ENCODE peak calls at places on chromosomes 6 and 20, in ten cellular contexts. V is left ventricle myocardium inferior, Z is endodermal cell, O is NCI-H460, H is astrocyte of the spinal cord, U is upper lobe of right lung, C is small intestine, P is HEK293T, A is ureter, G is brain microvascular endothelial cell. T is an unnamed sample.

GRCh38 chr20:10519361-10520048 is 84.4 kb downstream of the SLX4IP start:
- DNase-seq in V (no peak), Z (no peak), O (no peak), H (peak), U (no peak), C (peak), P (no peak), A (no peak), G (peak), T (peak)

GRCh38 chr20:36467076-36467999 is 74.0 kb upstream of the MYL9 start:
- DNase-seq in V (peak), Z (no peak), O (no peak), H (peak), U (no peak), C (peak), P (no peak), A (peak), G (no peak), T (peak)

GRCh38 chr6:124002377-124003081 is 198.9 kb downstream of the NKAIN2 start:
- DNase-seq in V (no peak), Z (no peak), O (no peak), H (peak), U (no peak), C (no peak), P (no peak), A (no peak), G (no peak), T (peak)

GRCh38 chr20:49660912-49661311 is 52.8 kb downstream of the B4GALT5 start:
- DNase-seq in V (no peak), Z (no peak), O (no peak), H (no peak), U (no peak), C (no peak), P (no peak), A (no peak), G (no peak), T (no peak)

GRCh38 chr6:132483779-132484679 is 28.9 kb downstream of the STX7 start:
- DNase-seq in V (no peak), Z (peak), O (peak), H (peak), U (no peak), C (peak), P (peak), A (no peak), G (peak), T (peak)

GRCh38 chr20:54429364-54429763 is 46.0 kb upstream of the DOK5 start:
- DNase-seq in V (no peak), Z (no peak), O (no peak), H (no peak), U (no peak), C (no peak), P (no peak), A (no peak), G (no peak), T (peak)

GRCh38 chr6:16157909-16158308 is 29.0 kb downstream of the MYLIP start:
- DNase-seq in V (peak), Z (no peak), O (no peak), H (no peak), U (no peak), C (no peak), P (no peak), A (no peak), G (no peak), T (no peak)

GRCh38 chr6:144647971-144648651 is 363.0 kb downstream of the UTRN start:
- DNase-seq in V (no peak), Z (no peak), O (no peak), H (no peak), U (no peak), C (no peak), P (no peak), A (no peak), G (no peak), T (no peak)

GRCh38 chr6:165767228-165767627 is 104.2 kb upstream of the PDE10A start:
- DNase-seq in V (no peak), Z (no peak), O (no peak), H (peak), U (no peak), C (no peak), P (no peak), A (no peak), G (peak), T (peak)

GRCh38 chr20:53706511-53707031 is 112.9 kb upstream of the ZNF217 start:
- DNase-seq in V (no peak), Z (no peak), O (no peak), H (peak), U (no peak), C (no peak), P (no peak), A (no peak), G (peak), T (peak)

GRCh38 chr20:17995967-17996819 is 27.4 kb downstream of the MGME1 start:
- DNase-seq in V (no peak), Z (peak), O (peak), H (peak), U (no peak), C (peak), P (peak), A (peak), G (peak), T (peak)

GRCh38 chr20:19692685-19693119 is 65.4 kb upstream of the RIN2 start:
- DNase-seq in V (peak), Z (peak), O (peak), H (peak), U (peak), C (peak), P (peak), A (peak), G (peak), T (peak)

GRCh38 chr20:55186228-55186627 is 710.8 kb downstream of the DOK5 start:
- DNase-seq in V (no peak), Z (no peak), O (no peak), H (no peak), U (no peak), C (no peak), P (no peak), A (no peak), G (no peak), T (no peak)

GRCh38 chr6:34472425-34472824 is 6.5 kb downstream of the PACSIN1 start:
- DNase-seq in V (no peak), Z (no peak), O (no peak), H (no peak), U (no peak), C (no peak), P (no peak), A (no peak), G (no peak), T (no peak)

GRCh38 chr20:32067234-32067821 is 15.3 kb downstream of the HCK start:
- DNase-seq in V (no peak), Z (no peak), O (no peak), H (peak), U (no peak), C (no peak), P (no peak), A (no peak), G (peak), T (peak)

GRCh38 chr6:130560231-130560630 is 194.4 kb downstream of the TMEM200A start:
- DNase-seq in V (no peak), Z (no peak), O (no peak), H (peak), U (no peak), C (no peak), P (no peak), A (no peak), G (peak), T (peak)

GRCh38 chr6:42331019-42331418 is 113.4 kb upstream of the MRPS10 start:
- DNase-seq in V (no peak), Z (no peak), O (no peak), H (no peak), U (no peak), C (no peak), P (no peak), A (no peak), G (no peak), T (no peak)

GRCh38 chr6:40436685-40437604 is 150.2 kb downstream of the LRFN2 start:
- DNase-seq in V (no peak), Z (no peak), O (no peak), H (peak), U (no peak), C (peak), P (no peak), A (no peak), G (peak), T (peak)

GRCh38 chr6:156600678-156601077 is 176.5 kb upstream of the ARID1B start:
- DNase-seq in V (no peak), Z (no peak), O (no peak), H (no peak), U (no peak), C (no peak), P (no peak), A (no peak), G (no peak), T (no peak)

GRCh38 chr6:164345856-164346496 is 931.5 kb downstream of the QKI start:
- DNase-seq in V (no peak), Z (no peak), O (no peak), H (no peak), U (no peak), C (no peak), P (no peak), A (no peak), G (no peak), T (peak)

GRCh38 chr20:61525781-61526431 is 273.8 kb downstream of the CDH4 start:
- DNase-seq in V (no peak), Z (no peak), O (no peak), H (no peak), U (no peak), C (no peak), P (no peak), A (no peak), G (no peak), T (peak)

GRCh38 chr6:5398530-5398929 is 137.2 kb downstream of the FARS2 start:
- DNase-seq in V (no peak), Z (no peak), O (peak), H (peak), U (no peak), C (peak), P (peak), A (no peak), G (peak), T (peak)

GRCh38 chr20:16691381-16691780 is 38.4 kb upstream of the SNRPB2 start:
- DNase-seq in V (no peak), Z (no peak), O (no peak), H (no peak), U (no peak), C (no peak), P (no peak), A (no peak), G (no peak), T (no peak)

GRCh38 chr6:84551797-84552196 is 212.6 kb downstream of the TBX18 start:
- DNase-seq in V (no peak), Z (no peak), O (no peak), H (no peak), U (no peak), C (no peak), P (no peak), A (no peak), G (no peak), T (no peak)

GRCh38 chr6:166664135-166664534 is 37.1 kb upstream of the RPS6KA2 start:
- DNase-seq in V (no peak), Z (no peak), O (no peak), H (peak), U (no peak), C (peak), P (no peak), A (no peak), G (peak), T (no peak)

GRCh38 chr6:130020106-130020851 is 1.9 kb downstream of the L3MBTL3 start:
- DNase-seq in V (peak), Z (peak), O (no peak), H (peak), U (peak), C (peak), P (peak), A (peak), G (no peak), T (peak)

GRCh38 chr6:14178083-14178445 is 60.5 kb downstream of the CD83 start:
- DNase-seq in V (no peak), Z (no peak), O (no peak), H (no peak), U (no peak), C (no peak), P (no peak), A (no peak), G (no peak), T (no peak)

GRCh38 chr6:110999634-111000270 is 17.9 kb downstream of the RPF2 start:
- DNase-seq in V (no peak), Z (no peak), O (peak), H (peak), U (no peak), C (peak), P (no peak), A (no peak), G (no peak), T (peak)

GRCh38 chr20:31869942-31870702 is at the start of the genes DUSP15 and TTLL9:
- DNase-seq in V (peak), Z (peak), O (no peak), H (no peak), U (peak), C (peak), P (peak), A (peak), G (no peak), T (peak)

GRCh38 chr20:57688864-57689263 is 21.0 kb downstream of the PMEPA1 start:
- DNase-seq in V (peak), Z (no peak), O (no peak), H (no peak), U (no peak), C (no peak), P (no peak), A (no peak), G (no peak), T (peak)

GRCh38 chr6:133807531-133807930 is 81.4 kb upstream of the TCF21 start:
- DNase-seq in V (no peak), Z (no peak), O (no peak), H (no peak), U (no peak), C (no peak), P (no peak), A (no peak), G (no peak), T (no peak)

GRCh38 chr6:131778134-131778533 is 29.7 kb upstream of the ENPP1 start:
- DNase-seq in V (no peak), Z (no peak), O (no peak), H (no peak), U (no peak), C (no peak), P (no peak), A (no peak), G (no peak), T (peak)

GRCh38 chr20:11045412-11046175 is 371.8 kb upstream of the JAG1 start:
- DNase-seq in V (no peak), Z (no peak), O (no peak), H (no peak), U (no peak), C (peak), P (no peak), A (no peak), G (no peak), T (no peak)

GRCh38 chr20:49631074-49631716 is 63.3 kb upstream of the PTGIS start:
- DNase-seq in V (no peak), Z (peak), O (no peak), H (no peak), U (no peak), C (no peak), P (no peak), A (no peak), G (no peak), T (no peak)

GRCh38 chr6:33406161-33406560 is 4.7 kb upstream of the PHF1 start:
- DNase-seq in V (no peak), Z (no peak), O (no peak), H (no peak), U (no peak), C (no peak), P (no peak), A (no peak), G (no peak), T (no peak)

GRCh38 chr6:119459207-119459974 is 109.8 kb upstream of the MAN1A1 start:
- DNase-seq in V (no peak), Z (no peak), O (no peak), H (no peak), U (no peak), C (peak), P (no peak), A (no peak), G (no peak), T (no peak)

GRCh38 chr6:34248198-34248726 is 544 bp downstream of the SMIM29 start:
- DNase-seq in V (peak), Z (peak), O (no peak), H (no peak), U (peak), C (peak), P (peak), A (peak), G (no peak), T (peak)

GRCh38 chr20:48794360-48794759 is 33.4 kb downstream of the PREX1 start:
- DNase-seq in V (no peak), Z (peak), O (no peak), H (no peak), U (peak), C (no peak), P (no peak), A (no peak), G (no peak), T (peak)

GRCh38 chr20:13862245-13862644 is 77.4 kb downstream of the NDUFAF5 start:
- DNase-seq in V (no peak), Z (no peak), O (no peak), H (no peak), U (no peak), C (no peak), P (no peak), A (no peak), G (no peak), T (no peak)

GRCh38 chr6:92479821-92480220 is 939.5 kb downstream of the EPHA7 start:
- DNase-seq in V (no peak), Z (no peak), O (no peak), H (peak), U (no peak), C (no peak), P (no peak), A (no peak), G (no peak), T (peak)